ENCODE peak calls at places on chromosomes 7 and 10, in six cellular contexts. F is NCI-H1048; N is effector CD4-positive, alpha-beta T cell; Q is HT1080; C is left kidney; O is stromal cell of bone marrow. Z is an unnamed sample.

GRCh38 chr7:157004839-157005455 is 5.5 kb downstream of the MNX1 start:
- DNase-seq in Q (no peak), F (no peak), O (no peak), N (no peak), C (no peak), Z (peak; percentile 68)

GRCh38 chr10:88473989-88474883 is 108.9 kb downstream of the RNLS start:
- DNase-seq in Q (no peak), O (no peak), C (no peak), N (no peak), F (peak; percentile 69), Z (peak; percentile 17)

GRCh38 chr10:15035385-15036301 is 8.1 kb upstream of the OLAH start:
- DNase-seq in C (no peak), N (no peak), O (no peak), Q (peak; percentile 77), F (no peak), Z (no peak)

GRCh38 chr10:33706191-33706590 is 371.7 kb upstream of the NRP1 start:
- DNase-seq in F (no peak), C (no peak), Q (peak; percentile 77), N (no peak), O (peak; percentile 80), Z (peak; percentile 31)

GRCh38 chr10:29253096-29254029 is 35.5 kb upstream of the LYZL1 start:
- DNase-seq in Q (no peak), O (no peak), C (peak; percentile 85), N (no peak), F (no peak), Z (no peak)

GRCh38 chr7:132783824-132784223 is 207.6 kb upstream of the PLXNA4 start:
- DNase-seq in Q (peak; percentile 95), C (no peak), O (peak; percentile 47), N (no peak), F (no peak), Z (peak; percentile 72)

GRCh38 chr10:83075395-83076072 is 1063.8 kb upstream of the GHITM start:
- DNase-seq in O (no peak), C (peak; percentile 65), N (no peak), Q (no peak), F (no peak), Z (no peak)

GRCh38 chr10:103793429-103793828 is 61.9 kb downstream of the SH3PXD2A start:
- DNase-seq in F (no peak), N (no peak), O (no peak), C (no peak), Q (no peak), Z (no peak)

GRCh38 chr10:14659626-14660196 is 115.0 kb downstream of the FAM107B start:
- DNase-seq in C (no peak), F (no peak), O (no peak), N (peak; percentile 7), Q (no peak), Z (no peak)

GRCh38 chr10:22552888-22553378 is 161.4 kb downstream of the PIP4K2A start:
- DNase-seq in Q (no peak), C (peak; percentile 60), F (no peak), N (no peak), O (peak; percentile 17), Z (no peak)

GRCh38 chr10:70461397-70462348 is 16.9 kb upstream of the PALD1 start:
- DNase-seq in F (no peak), N (no peak), Q (peak; percentile 49), O (peak; percentile 22), C (peak; percentile 77), Z (no peak)

GRCh38 chr7:106774768-106775551 is 90.1 kb upstream of the PIK3CG start:
- DNase-seq in N (no peak), C (no peak), Q (peak; percentile 51), F (no peak), O (no peak), Z (peak; percentile 20)

GRCh38 chr7:129617607-129618006 is 6.1 kb downstream of the NRF1 start:
- DNase-seq in O (no peak), C (no peak), F (no peak), N (no peak), Q (no peak), Z (no peak)

GRCh38 chr7:129950191-129950940 is 2.4 kb downstream of the UBE2H start:
- DNase-seq in F (no peak), C (peak; percentile 68), N (no peak), Q (no peak), O (no peak), Z (peak; percentile 14)

GRCh38 chr10:86888585-86889381 is 68.6 kb downstream of the MMRN2 start:
- DNase-seq in N (no peak), O (peak; percentile 33), F (no peak), Q (peak; percentile 79), C (no peak), Z (no peak)

GRCh38 chr7:12257582-12257981 is 46.5 kb downstream of the TMEM106B start:
- DNase-seq in Q (peak; percentile 59), C (no peak), N (no peak), O (peak; percentile 26), F (no peak), Z (no peak)

GRCh38 chr10:72081772-72082590 is 6.4 kb downstream of the SPOCK2 start:
- DNase-seq in C (no peak), Q (no peak), F (no peak), O (no peak), N (no peak), Z (peak; percentile 81)

GRCh38 chr7:155796381-155797261 is 15.6 kb downstream of the SHH start:
- DNase-seq in Q (peak; percentile 37), N (peak; percentile 59), O (no peak), C (peak; percentile 52), F (no peak), Z (no peak)

GRCh38 chr7:82810558-82811259 is 352.0 kb downstream of the PCLO start:
- DNase-seq in C (peak; percentile 74), O (peak; percentile 70), Q (peak; percentile 52), N (no peak), F (no peak), Z (peak; percentile 15)

GRCh38 chr10:117654105-117654504 is 111.6 kb downstream of the EMX2 start:
- DNase-seq in O (no peak), N (no peak), Q (no peak), F (no peak), C (no peak), Z (peak; percentile 73)

GRCh38 chr7:20030915-20031362 is 186.2 kb downstream of the MACC1 start:
- DNase-seq in F (no peak), N (no peak), O (no peak), C (no peak), Q (peak; percentile 34), Z (no peak)

GRCh38 chr7:148962823-148963582 is 65.3 kb downstream of the PDIA4 start:
- DNase-seq in F (no peak), N (peak; percentile 48), C (peak; percentile 90), Q (peak; percentile 73), O (no peak), Z (no peak)

GRCh38 chr10:71747808-71748523 is 25.4 kb downstream of the VSIR start:
- DNase-seq in Q (no peak), O (no peak), F (no peak), N (no peak), C (no peak), Z (no peak)

GRCh38 chr10:77390481-77390891 is 247.1 kb downstream of the KCNMA1 start:
- DNase-seq in O (no peak), F (no peak), Q (no peak), N (no peak), C (no peak), Z (peak; percentile 60)

GRCh38 chr7:132410385-132410784 is 165.9 kb downstream of the PLXNA4 start:
- DNase-seq in F (no peak), N (no peak), C (peak; percentile 54), Q (no peak), O (no peak), Z (no peak)

GRCh38 chr7:7210475-7211237 is 28.3 kb downstream of the C1GALT1 start:
- DNase-seq in Q (no peak), O (no peak), N (no peak), F (peak; percentile 26), C (no peak), Z (no peak)

GRCh38 chr7:24882989-24883631 is 96.9 kb downstream of the OSBPL3 start:
- DNase-seq in C (peak; percentile 61), N (no peak), F (no peak), Q (peak; percentile 88), O (peak; percentile 89), Z (no peak)

GRCh38 chr10:71136036-71136690 is 76.2 kb upstream of the UNC5B start:
- DNase-seq in C (peak; percentile 31), Q (peak; percentile 10), N (no peak), F (no peak), O (no peak), Z (peak; percentile 31)

GRCh38 chr10:73768881-73769280 is 13.0 kb upstream of the CHCHD1 start:
- DNase-seq in Q (no peak), O (no peak), N (peak; percentile 59), F (no peak), C (peak; percentile 30), Z (peak; percentile 71)

GRCh38 chr7:142533920-142534319 is 215.4 kb upstream of the PRSS1 start:
- DNase-seq in O (no peak), N (no peak), F (no peak), Q (no peak), C (no peak), Z (no peak)

GRCh38 chr7:2510909-2511768 is 8.4 kb upstream of the LFNG start:
- DNase-seq in F (no peak), N (peak; percentile 52), C (peak; percentile 73), Q (no peak), O (no peak), Z (no peak)

GRCh38 chr10:104784452-104784851 is 143.4 kb downstream of the SORCS3 start:
- DNase-seq in N (no peak), C (no peak), Q (no peak), F (no peak), O (no peak), Z (no peak)

GRCh38 chr7:137142376-137142775 is 201.2 kb downstream of the PTN start:
- DNase-seq in C (no peak), F (no peak), Q (peak; percentile 64), N (no peak), O (peak; percentile 24), Z (no peak)

GRCh38 chr10:11871470-11871869 is 48.3 kb downstream of the PROSER2 start:
- DNase-seq in O (no peak), F (no peak), N (no peak), Q (no peak), C (no peak), Z (no peak)

GRCh38 chr7:139441961-139442360 is 41.5 kb downstream of the KLRG2 start:
- DNase-seq in C (no peak), O (no peak), F (no peak), N (no peak), Q (no peak), Z (peak; percentile 24)

GRCh38 chr10:62869958-62870357 is 53.8 kb upstream of the EGR2 start:
- DNase-seq in O (peak; percentile 12), Q (peak; percentile 57), F (no peak), C (no peak), N (no peak), Z (no peak)

GRCh38 chr7:26477381-26477780 is 185.7 kb downstream of the SNX10 start:
- DNase-seq in N (no peak), Q (no peak), C (no peak), O (no peak), F (no peak), Z (no peak)

GRCh38 chr10:64070241-64070640 is 549.0 kb downstream of the REEP3 start:
- DNase-seq in O (no peak), F (no peak), N (no peak), C (no peak), Q (no peak), Z (no peak)

GRCh38 chr10:129774082-129774735 is 189.9 kb downstream of the EBF3 start:
- DNase-seq in O (no peak), Q (no peak), N (no peak), C (no peak), F (no peak), Z (peak; percentile 83)

GRCh38 chr7:46317256-46317655 is 396.2 kb upstream of the IGFBP3 start:
- DNase-seq in Q (no peak), C (no peak), O (no peak), F (no peak), N (no peak), Z (no peak)